ENCODE peak calls at places on chromosomes 6 and 20, in four cellular contexts. One of them, this sample, is unnamed.

GRCh38 chr6:106964954-106965353 is 9.6 kb downstream of the CD24 start:
- DNase-seq in sciatic nerve: no peak
- DNase-seq in stimulated activated CD8-positive, alpha-beta memory T cell treated with anti-CD3 and anti-CD28 coated beads, Interleukin-4, amount 100 ng/mL, for 1 hour: no peak
- DNase-seq in prostate gland: no peak
- DNase-seq in this sample: no peak

GRCh38 chr6:34526241-34526972 is 29.7 kb downstream of the SPDEF start:
- DNase-seq in sciatic nerve: no peak
- DNase-seq in stimulated activated CD8-positive, alpha-beta memory T cell treated with anti-CD3 and anti-CD28 coated beads, Interleukin-4, amount 100 ng/mL, for 1 hour: no peak
- DNase-seq in prostate gland: no peak
- DNase-seq in this sample: no peak

GRCh38 chr6:51019785-51020184 is 201.1 kb downstream of the TFAP2B start:
- DNase-seq in sciatic nerve: no peak
- DNase-seq in stimulated activated CD8-positive, alpha-beta memory T cell treated with anti-CD3 and anti-CD28 coated beads, Interleukin-4, amount 100 ng/mL, for 1 hour: no peak
- DNase-seq in prostate gland: no peak
- DNase-seq in this sample: no peak

GRCh38 chr20:59774204-59774641 is 159.2 kb downstream of the SYCP2 start:
- DNase-seq in sciatic nerve: no peak
- DNase-seq in stimulated activated CD8-positive, alpha-beta memory T cell treated with anti-CD3 and anti-CD28 coated beads, Interleukin-4, amount 100 ng/mL, for 1 hour: no peak
- DNase-seq in prostate gland: no peak
- DNase-seq in this sample: peak

GRCh38 chr6:157981132-157981394 is 600 bp upstream of the SYNJ2 start:
- DNase-seq in sciatic nerve: no peak
- DNase-seq in stimulated activated CD8-positive, alpha-beta memory T cell treated with anti-CD3 and anti-CD28 coated beads, Interleukin-4, amount 100 ng/mL, for 1 hour: no peak
- DNase-seq in prostate gland: no peak
- DNase-seq in this sample: no peak

GRCh38 chr6:81876977-81877376 is 124.5 kb upstream of the TENT5A start:
- DNase-seq in sciatic nerve: no peak
- DNase-seq in stimulated activated CD8-positive, alpha-beta memory T cell treated with anti-CD3 and anti-CD28 coated beads, Interleukin-4, amount 100 ng/mL, for 1 hour: no peak
- DNase-seq in prostate gland: no peak
- DNase-seq in this sample: no peak

GRCh38 chr6:40342674-40343230 is 244.4 kb downstream of the LRFN2 start:
- DNase-seq in sciatic nerve: peak
- DNase-seq in stimulated activated CD8-positive, alpha-beta memory T cell treated with anti-CD3 and anti-CD28 coated beads, Interleukin-4, amount 100 ng/mL, for 1 hour: no peak
- DNase-seq in prostate gland: no peak
- DNase-seq in this sample: no peak

GRCh38 chr6:45655630-45656422 is 278.1 kb upstream of the SUPT3H start:
- DNase-seq in sciatic nerve: no peak
- DNase-seq in stimulated activated CD8-positive, alpha-beta memory T cell treated with anti-CD3 and anti-CD28 coated beads, Interleukin-4, amount 100 ng/mL, for 1 hour: no peak
- DNase-seq in prostate gland: no peak
- DNase-seq in this sample: no peak

GRCh38 chr6:133919362-133919761 is 30.4 kb downstream of the TCF21 start:
- DNase-seq in sciatic nerve: no peak
- DNase-seq in stimulated activated CD8-positive, alpha-beta memory T cell treated with anti-CD3 and anti-CD28 coated beads, Interleukin-4, amount 100 ng/mL, for 1 hour: no peak
- DNase-seq in prostate gland: no peak
- DNase-seq in this sample: no peak

GRCh38 chr6:130708338-130708737 is 118.9 kb upstream of the SMLR1 start:
- DNase-seq in sciatic nerve: no peak
- DNase-seq in stimulated activated CD8-positive, alpha-beta memory T cell treated with anti-CD3 and anti-CD28 coated beads, Interleukin-4, amount 100 ng/mL, for 1 hour: no peak
- DNase-seq in prostate gland: peak
- DNase-seq in this sample: no peak

GRCh38 chr20:10469599-10469998 is 34.5 kb downstream of the SLX4IP start:
- DNase-seq in sciatic nerve: peak
- DNase-seq in stimulated activated CD8-positive, alpha-beta memory T cell treated with anti-CD3 and anti-CD28 coated beads, Interleukin-4, amount 100 ng/mL, for 1 hour: no peak
- DNase-seq in prostate gland: peak
- DNase-seq in this sample: no peak

GRCh38 chr20:37729452-37729851 is 35.6 kb downstream of the CTNNBL1 start:
- DNase-seq in sciatic nerve: no peak
- DNase-seq in stimulated activated CD8-positive, alpha-beta memory T cell treated with anti-CD3 and anti-CD28 coated beads, Interleukin-4, amount 100 ng/mL, for 1 hour: no peak
- DNase-seq in prostate gland: no peak
- DNase-seq in this sample: no peak

GRCh38 chr6:170497845-170498281 is 55.2 kb downstream of the PSMB1 start:
- DNase-seq in sciatic nerve: no peak
- DNase-seq in stimulated activated CD8-positive, alpha-beta memory T cell treated with anti-CD3 and anti-CD28 coated beads, Interleukin-4, amount 100 ng/mL, for 1 hour: no peak
- DNase-seq in prostate gland: no peak
- DNase-seq in this sample: no peak

GRCh38 chr6:15602144-15602543 is 60.7 kb downstream of the DTNBP1 start:
- DNase-seq in sciatic nerve: no peak
- DNase-seq in stimulated activated CD8-positive, alpha-beta memory T cell treated with anti-CD3 and anti-CD28 coated beads, Interleukin-4, amount 100 ng/mL, for 1 hour: no peak
- DNase-seq in prostate gland: no peak
- DNase-seq in this sample: no peak

GRCh38 chr20:5065489-5066383 is 54.0 kb downstream of the PCNA start:
- DNase-seq in sciatic nerve: peak
- DNase-seq in stimulated activated CD8-positive, alpha-beta memory T cell treated with anti-CD3 and anti-CD28 coated beads, Interleukin-4, amount 100 ng/mL, for 1 hour: no peak
- DNase-seq in prostate gland: no peak
- DNase-seq in this sample: peak

GRCh38 chr20:48583801-48584200 is 244.0 kb downstream of the PREX1 start:
- DNase-seq in sciatic nerve: no peak
- DNase-seq in stimulated activated CD8-positive, alpha-beta memory T cell treated with anti-CD3 and anti-CD28 coated beads, Interleukin-4, amount 100 ng/mL, for 1 hour: no peak
- DNase-seq in prostate gland: no peak
- DNase-seq in this sample: peak

GRCh38 chr6:24484657-24485318 is 4.6 kb downstream of the GPLD1 start:
- DNase-seq in sciatic nerve: no peak
- DNase-seq in stimulated activated CD8-positive, alpha-beta memory T cell treated with anti-CD3 and anti-CD28 coated beads, Interleukin-4, amount 100 ng/mL, for 1 hour: no peak
- DNase-seq in prostate gland: no peak
- DNase-seq in this sample: no peak

GRCh38 chr6:1363729-1364572 is 25.4 kb upstream of the FOXF2 start:
- DNase-seq in sciatic nerve: no peak
- DNase-seq in stimulated activated CD8-positive, alpha-beta memory T cell treated with anti-CD3 and anti-CD28 coated beads, Interleukin-4, amount 100 ng/mL, for 1 hour: no peak
- DNase-seq in prostate gland: no peak
- DNase-seq in this sample: no peak

GRCh38 chr6:162467679-162468078 is 259.9 kb downstream of the PRKN start:
- DNase-seq in sciatic nerve: no peak
- DNase-seq in stimulated activated CD8-positive, alpha-beta memory T cell treated with anti-CD3 and anti-CD28 coated beads, Interleukin-4, amount 100 ng/mL, for 1 hour: no peak
- DNase-seq in prostate gland: no peak
- DNase-seq in this sample: peak

GRCh38 chr6:157762636-157763035 is 60.4 kb upstream of the SNX9 start:
- DNase-seq in sciatic nerve: no peak
- DNase-seq in stimulated activated CD8-positive, alpha-beta memory T cell treated with anti-CD3 and anti-CD28 coated beads, Interleukin-4, amount 100 ng/mL, for 1 hour: no peak
- DNase-seq in prostate gland: no peak
- DNase-seq in this sample: no peak

GRCh38 chr6:142372348-142372747 is 70.5 kb downstream of the ADGRG6 start:
- DNase-seq in sciatic nerve: no peak
- DNase-seq in stimulated activated CD8-positive, alpha-beta memory T cell treated with anti-CD3 and anti-CD28 coated beads, Interleukin-4, amount 100 ng/mL, for 1 hour: no peak
- DNase-seq in prostate gland: no peak
- DNase-seq in this sample: no peak

GRCh38 chr6:33201147-33201545 is 479 bp downstream of the SLC39A7 start:
- DNase-seq in sciatic nerve: no peak
- DNase-seq in stimulated activated CD8-positive, alpha-beta memory T cell treated with anti-CD3 and anti-CD28 coated beads, Interleukin-4, amount 100 ng/mL, for 1 hour: no peak
- DNase-seq in prostate gland: no peak
- DNase-seq in this sample: peak

GRCh38 chr6:49806145-49806544 is 19.1 kb upstream of the PGK2 start:
- DNase-seq in sciatic nerve: no peak
- DNase-seq in stimulated activated CD8-positive, alpha-beta memory T cell treated with anti-CD3 and anti-CD28 coated beads, Interleukin-4, amount 100 ng/mL, for 1 hour: no peak
- DNase-seq in prostate gland: no peak
- DNase-seq in this sample: no peak

GRCh38 chr6:106072501-106073140 is 13.5 kb upstream of the PRDM1 start:
- DNase-seq in sciatic nerve: no peak
- DNase-seq in stimulated activated CD8-positive, alpha-beta memory T cell treated with anti-CD3 and anti-CD28 coated beads, Interleukin-4, amount 100 ng/mL, for 1 hour: no peak
- DNase-seq in prostate gland: no peak
- DNase-seq in this sample: no peak

GRCh38 chr6:158803733-158804143 is 15.4 kb downstream of the EZR start:
- DNase-seq in sciatic nerve: no peak
- DNase-seq in stimulated activated CD8-positive, alpha-beta memory T cell treated with anti-CD3 and anti-CD28 coated beads, Interleukin-4, amount 100 ng/mL, for 1 hour: no peak
- DNase-seq in prostate gland: peak
- DNase-seq in this sample: no peak

GRCh38 chr6:106347219-106347618 is 13.3 kb upstream of the CRYBG1 start:
- DNase-seq in sciatic nerve: no peak
- DNase-seq in stimulated activated CD8-positive, alpha-beta memory T cell treated with anti-CD3 and anti-CD28 coated beads, Interleukin-4, amount 100 ng/mL, for 1 hour: no peak
- DNase-seq in prostate gland: no peak
- DNase-seq in this sample: no peak

GRCh38 chr6:39102821-39103136 is 12.2 kb downstream of the SAYSD1 start:
- DNase-seq in sciatic nerve: no peak
- DNase-seq in stimulated activated CD8-positive, alpha-beta memory T cell treated with anti-CD3 and anti-CD28 coated beads, Interleukin-4, amount 100 ng/mL, for 1 hour: no peak
- DNase-seq in prostate gland: no peak
- DNase-seq in this sample: no peak

GRCh38 chr6:44404022-44404714 is 16.7 kb downstream of the CDC5L start:
- DNase-seq in sciatic nerve: no peak
- DNase-seq in stimulated activated CD8-positive, alpha-beta memory T cell treated with anti-CD3 and anti-CD28 coated beads, Interleukin-4, amount 100 ng/mL, for 1 hour: no peak
- DNase-seq in prostate gland: no peak
- DNase-seq in this sample: no peak

GRCh38 chr20:39036851-39037250 is 74.7 kb downstream of the DHX35 start:
- DNase-seq in sciatic nerve: no peak
- DNase-seq in stimulated activated CD8-positive, alpha-beta memory T cell treated with anti-CD3 and anti-CD28 coated beads, Interleukin-4, amount 100 ng/mL, for 1 hour: no peak
- DNase-seq in prostate gland: no peak
- DNase-seq in this sample: no peak

GRCh38 chr6:41785689-41786450 is 1.6 kb upstream of the TOMM6 start:
- DNase-seq in sciatic nerve: no peak
- DNase-seq in stimulated activated CD8-positive, alpha-beta memory T cell treated with anti-CD3 and anti-CD28 coated beads, Interleukin-4, amount 100 ng/mL, for 1 hour: no peak
- DNase-seq in prostate gland: no peak
- DNase-seq in this sample: no peak

GRCh38 chr20:48065833-48066232 is 280.6 kb upstream of the SULF2 start:
- DNase-seq in sciatic nerve: no peak
- DNase-seq in stimulated activated CD8-positive, alpha-beta memory T cell treated with anti-CD3 and anti-CD28 coated beads, Interleukin-4, amount 100 ng/mL, for 1 hour: no peak
- DNase-seq in prostate gland: no peak
- DNase-seq in this sample: no peak

GRCh38 chr6:158622545-158623190 is 21.9 kb downstream of the DYNLT1 start:
- DNase-seq in sciatic nerve: no peak
- DNase-seq in stimulated activated CD8-positive, alpha-beta memory T cell treated with anti-CD3 and anti-CD28 coated beads, Interleukin-4, amount 100 ng/mL, for 1 hour: no peak
- DNase-seq in prostate gland: no peak
- DNase-seq in this sample: no peak

GRCh38 chr6:158621694-158622544 is 22.6 kb downstream of the DYNLT1 start:
- DNase-seq in sciatic nerve: peak
- DNase-seq in stimulated activated CD8-positive, alpha-beta memory T cell treated with anti-CD3 and anti-CD28 coated beads, Interleukin-4, amount 100 ng/mL, for 1 hour: no peak
- DNase-seq in prostate gland: no peak
- DNase-seq in this sample: no peak

GRCh38 chr6:150537481-150537880 is 62.2 kb upstream of the PLEKHG1 start:
- DNase-seq in sciatic nerve: no peak
- DNase-seq in stimulated activated CD8-positive, alpha-beta memory T cell treated with anti-CD3 and anti-CD28 coated beads, Interleukin-4, amount 100 ng/mL, for 1 hour: no peak
- DNase-seq in prostate gland: no peak
- DNase-seq in this sample: no peak

GRCh38 chr6:131867744-131868143 is 59.9 kb downstream of the ENPP1 start:
- DNase-seq in sciatic nerve: no peak
- DNase-seq in stimulated activated CD8-positive, alpha-beta memory T cell treated with anti-CD3 and anti-CD28 coated beads, Interleukin-4, amount 100 ng/mL, for 1 hour: no peak
- DNase-seq in prostate gland: no peak
- DNase-seq in this sample: no peak

GRCh38 chr6:160162167-160162566 is 40.6 kb downstream of the SLC22A1 start:
- DNase-seq in sciatic nerve: no peak
- DNase-seq in stimulated activated CD8-positive, alpha-beta memory T cell treated with anti-CD3 and anti-CD28 coated beads, Interleukin-4, amount 100 ng/mL, for 1 hour: no peak
- DNase-seq in prostate gland: no peak
- DNase-seq in this sample: no peak

GRCh38 chr20:15079594-15080340 is 742.4 kb upstream of the FLRT3 start:
- DNase-seq in sciatic nerve: no peak
- DNase-seq in stimulated activated CD8-positive, alpha-beta memory T cell treated with anti-CD3 and anti-CD28 coated beads, Interleukin-4, amount 100 ng/mL, for 1 hour: no peak
- DNase-seq in prostate gland: no peak
- DNase-seq in this sample: no peak

GRCh38 chr6:22765015-22765414 is 195.6 kb downstream of the HDGFL1 start:
- DNase-seq in sciatic nerve: no peak
- DNase-seq in stimulated activated CD8-positive, alpha-beta memory T cell treated with anti-CD3 and anti-CD28 coated beads, Interleukin-4, amount 100 ng/mL, for 1 hour: no peak
- DNase-seq in prostate gland: no peak
- DNase-seq in this sample: no peak

GRCh38 chr6:57435475-57436163 is 118.2 kb downstream of the PRIM2 start:
- DNase-seq in sciatic nerve: no peak
- DNase-seq in stimulated activated CD8-positive, alpha-beta memory T cell treated with anti-CD3 and anti-CD28 coated beads, Interleukin-4, amount 100 ng/mL, for 1 hour: no peak
- DNase-seq in prostate gland: no peak
- DNase-seq in this sample: no peak

GRCh38 chr6:37048851-37049734 is 43.6 kb downstream of the FGD2 start:
- DNase-seq in sciatic nerve: no peak
- DNase-seq in stimulated activated CD8-positive, alpha-beta memory T cell treated with anti-CD3 and anti-CD28 coated beads, Interleukin-4, amount 100 ng/mL, for 1 hour: no peak
- DNase-seq in prostate gland: peak
- DNase-seq in this sample: peak